ENCODE peak calls at places on chromosomes 3 and 15, in five cellular contexts. D, U, Z, G and L are unnamed samples.

GRCh38 chr3:55989351-55989750 is 478.9 kb downstream of the ERC2 start:
- DNase-seq in D (no peak), U (no peak), Z (no peak), G (no peak), L (no peak)

GRCh38 chr3:125008766-125009165 is 47.0 kb downstream of the HEG1 start:
- DNase-seq in D (no peak), U (no peak), Z (no peak), G (no peak), L (no peak)

GRCh38 chr3:188431553-188431952 is 277.6 kb downstream of the LPP start:
- DNase-seq in D (peak; percentile 35), U (peak; percentile 93), Z (no peak), G (no peak), L (peak; percentile 29)

GRCh38 chr3:99678023-99678422 is 39.6 kb downstream of the COL8A1 start:
- DNase-seq in D (no peak), U (peak; percentile 96), Z (peak; percentile 39), G (no peak), L (peak; percentile 93)

GRCh38 chr3:139732729-139733128 is 55.0 kb upstream of the NMNAT3 start:
- DNase-seq in D (no peak), U (no peak), Z (no peak), G (no peak), L (no peak)

GRCh38 chr3:49629866-49630265 is 44.3 kb upstream of the APEH start:
- DNase-seq in D (no peak), U (no peak), Z (no peak), G (no peak), L (no peak)

GRCh38 chr3:59258591-59258990 is 208.8 kb upstream of the CFAP20DC start:
- DNase-seq in D (no peak), U (no peak), Z (no peak), G (no peak), L (no peak)

GRCh38 chr3:158718490-158719170 is 13.6 kb downstream of the RARRES1 start:
- DNase-seq in D (peak; percentile 26), U (peak; percentile 88), Z (no peak), G (no peak), L (peak; percentile 98)

DNA sequence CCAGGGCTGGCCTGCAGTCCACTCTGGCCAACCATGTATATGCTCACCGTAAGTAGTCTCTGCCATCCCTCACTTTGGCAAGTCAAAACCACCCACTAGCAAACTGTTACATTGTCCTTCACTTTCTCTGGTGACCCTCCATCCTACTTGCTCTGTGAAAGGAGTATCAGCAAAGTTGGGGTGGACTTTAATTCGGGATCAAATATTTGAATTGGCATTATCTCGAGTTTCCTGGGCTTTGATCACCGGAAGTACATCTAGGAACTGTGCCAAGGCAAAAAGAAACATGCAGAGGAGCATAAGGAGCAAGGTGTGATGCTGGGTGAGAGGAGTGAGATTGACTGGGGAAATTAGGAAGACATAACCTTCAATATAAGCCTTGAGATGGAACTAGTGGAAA is 188.9 kb upstream of the P2RY1 start:
- DNase-seq in D (no peak), U (no peak), Z (no peak), G (no peak), L (no peak)
- TF ChIP-seq CTCF in D (no peak), U (no peak), Z (no peak), G (no peak), L (no peak)

GRCh38 chr15:31366169-31366734 is 39.6 kb downstream of the KLF13 start:
- DNase-seq in D (no peak), U (peak; percentile 44), Z (peak; percentile 72), G (no peak), L (no peak)

GRCh38 chr15:31364301-31365031 is 37.8 kb downstream of the KLF13 start:
- DNase-seq in D (no peak), U (no peak), Z (no peak), G (no peak), L (no peak)

GRCh38 chr15:31367021-31367729 is 40.5 kb downstream of the KLF13 start:
- DNase-seq in D (no peak), U (no peak), Z (no peak), G (no peak), L (no peak)

GRCh38 chr15:31365032-31365654 is 38.5 kb downstream of the KLF13 start:
- DNase-seq in D (no peak), U (no peak), Z (no peak), G (no peak), L (no peak)

GRCh38 chr15:31365655-31366127 is 39.1 kb downstream of the KLF13 start:
- DNase-seq in D (peak; percentile 93), U (peak; percentile 92), Z (peak; percentile 98), G (peak; percentile 59), L (peak; percentile 75)
- TF ChIP-seq CTCF in D (peak; percentile 53), U (peak; percentile 44), Z (peak; percentile 40), G (no peak), L (peak; percentile 50)

GRCh38 chr15:45372032-45372995 is 6.0 kb downstream of the GATM start:
- DNase-seq in D (no peak), U (no peak), Z (no peak), G (no peak), L (no peak)
- TF ChIP-seq CTCF in D (no peak), U (no peak), Z (no peak), G (no peak), L (no peak)

DNA sequence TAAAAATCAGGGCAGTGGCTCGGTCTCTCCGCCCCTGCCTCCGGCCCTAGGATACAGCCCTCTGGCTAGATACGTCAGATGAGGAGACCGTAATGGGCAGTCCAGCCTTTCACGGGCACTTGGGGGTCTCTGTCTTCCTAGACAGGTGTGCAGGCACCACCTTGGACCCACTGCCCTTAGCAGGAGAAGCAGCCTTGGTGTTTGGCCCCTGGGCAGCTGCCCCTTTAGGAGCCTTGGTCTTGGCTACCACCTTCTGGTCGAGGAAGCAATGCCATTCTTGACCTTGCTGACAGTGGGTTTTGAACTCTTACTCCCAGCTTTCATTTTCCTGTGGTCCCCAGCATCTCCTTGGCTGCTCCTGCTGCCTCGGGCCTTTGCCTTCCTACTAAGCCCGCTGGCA is 149.7 kb upstream of the FRMD4B start:
- DNase-seq in D (no peak), U (no peak), Z (no peak), G (no peak), L (no peak)
- TF ChIP-seq CTCF in D (no peak), U (no peak), Z (no peak), G (no peak), L (no peak)

GRCh38 chr3:46733026-46733800 is 15.5 kb upstream of the PRSS50 start:
- DNase-seq in D (peak; percentile 1), U (peak; percentile 37), Z (no peak), G (no peak), L (no peak)
- TF ChIP-seq CTCF in D (no peak), U (peak; percentile 23), Z (no peak), G (no peak), L (peak; percentile 28)

DNA sequence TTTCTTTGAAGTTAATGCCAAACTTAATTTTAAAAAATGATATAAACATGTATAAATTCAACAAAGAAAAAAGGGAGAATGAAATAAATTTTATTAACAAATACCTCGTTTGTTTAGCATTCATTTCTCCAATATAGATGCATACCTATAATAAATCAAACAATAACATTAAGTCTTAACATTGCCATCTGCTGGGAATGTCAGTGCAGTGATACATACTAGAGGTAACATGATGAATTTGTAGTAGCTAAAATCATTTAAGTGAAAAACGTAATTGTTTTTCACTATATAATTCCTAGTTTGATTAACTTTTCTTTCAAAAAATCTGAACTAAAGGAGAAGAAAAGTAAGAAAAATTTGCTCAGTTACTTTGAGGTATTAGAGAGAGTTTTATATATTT is 340.2 kb upstream of the CBLB start:
- DNase-seq in D (no peak), U (peak; percentile 77), Z (no peak), G (no peak), L (peak; percentile 30)
- TF ChIP-seq CTCF in D (peak; percentile 34), U (peak; percentile 51), Z (no peak), G (no peak), L (peak; percentile 29)

GRCh38 chr3:117059054-117059989 is 349.7 kb downstream of the TUSC7 start:
- DNase-seq in D (peak; percentile 63), U (peak; percentile 44), Z (no peak), G (no peak), L (peak; percentile 23)

GRCh38 chr3:117063910-117064309 is 354.3 kb downstream of the TUSC7 start:
- DNase-seq in D (no peak), U (peak; percentile 17), Z (no peak), G (no peak), L (peak; percentile 16)

GRCh38 chr3:117054551-117054950 is 345.0 kb downstream of the TUSC7 start:
- DNase-seq in D (no peak), U (no peak), Z (no peak), G (no peak), L (no peak)

GRCh38 chr3:117059990-117060338 is 350.4 kb downstream of the TUSC7 start:
- DNase-seq in D (no peak), U (no peak), Z (no peak), G (no peak), L (no peak)
- TF ChIP-seq CTCF in D (no peak), U (no peak), Z (no peak), G (no peak), L (no peak)

GRCh38 chr3:112738366-112738765 is 97.4 kb upstream of the CCDC80 start:
- DNase-seq in D (no peak), U (peak; percentile 38), Z (no peak), G (no peak), L (no peak)

GRCh38 chr3:112740800-112741199 is 99.9 kb upstream of the CCDC80 start:
- DNase-seq in D (no peak), U (no peak), Z (no peak), G (no peak), L (no peak)

GRCh38 chr3:112741956-112742355 is 101.0 kb upstream of the CCDC80 start:
- DNase-seq in D (no peak), U (no peak), Z (no peak), G (no peak), L (no peak)

GRCh38 chr3:112736802-112737566 is 96.0 kb upstream of the CCDC80 start:
- DNase-seq in D (no peak), U (no peak), Z (no peak), G (no peak), L (no peak)

GRCh38 chr3:112739252-112739945 is 98.5 kb upstream of the CCDC80 start:
- DNase-seq in D (no peak), U (peak; percentile 23), Z (no peak), G (no peak), L (peak; percentile 43)
- TF ChIP-seq CTCF in D (no peak), U (no peak), Z (no peak), G (no peak), L (no peak)

GRCh38 chr15:93997071-93997658 is 234.2 kb upstream of the MCTP2 start:
- DNase-seq in D (peak; percentile 52), U (peak; percentile 45), Z (no peak), G (peak; percentile 28), L (peak; percentile 37)
- TF ChIP-seq CTCF in D (peak; percentile 80), U (peak; percentile 85), Z (peak; percentile 63), G (peak; percentile 76), L (peak; percentile 78)